ENCODE peak calls at places on chromosomes 7 and 10, in six cellular contexts. B is endothelial cell of umbilical vein, J is left ventricle myocardium inferior, K is GM06990, R is PC-3, Z is astrocyte. U is an unnamed sample.
A peak's percentile ranks its signal among the peaks of the same experiment; 100 is the strongest.

GRCh38 chr10:89332092-89332633 is 4.4 kb downstream of the IFIT3 start:
- DNase-seq in J (no peak), K (peak; percentile 64), Z (peak; percentile 53), B (peak; percentile 60), R (no peak), U (peak; percentile 43)

GRCh38 chr10:29569778-29570177 is 65.0 kb downstream of the SVIL start:
- DNase-seq in Z (no peak), J (no peak), K (no peak), B (no peak), R (no peak), U (no peak)

GRCh38 chr7:94323872-94324271 is 70.8 kb upstream of the COL1A2 start:
- DNase-seq in J (no peak), Z (no peak), K (no peak), B (no peak), R (no peak), U (no peak)

GRCh38 chr10:63057509-63057908 is 75.6 kb upstream of the NRBF2 start:
- DNase-seq in J (no peak), Z (no peak), B (no peak), K (no peak), R (no peak), U (no peak)

GRCh38 chr10:118166951-118167350 is 120.2 kb upstream of the RAB11FIP2 start:
- DNase-seq in B (no peak), K (no peak), Z (no peak), R (no peak), J (no peak), U (no peak)

GRCh38 chr7:144403649-144404061 is at the start of gene NOBOX:
- DNase-seq in R (no peak), B (no peak), Z (no peak), K (no peak), J (no peak), U (no peak)

GRCh38 chr10:24096281-24096680 is 112.7 kb upstream of the KIAA1217 start:
- DNase-seq in K (no peak), B (no peak), J (no peak), Z (no peak), R (no peak), U (no peak)

GRCh38 chr7:34652784-34653183 is 5.2 kb upstream of the NPSR1 start:
- DNase-seq in Z (peak; percentile 42), J (no peak), K (no peak), R (peak; percentile 34), B (no peak), U (no peak)

GRCh38 chr7:111082351-111082750 is 8.6 kb upstream of the LRRN3 start:
- DNase-seq in B (no peak), Z (peak; percentile 84), R (no peak), K (no peak), J (no peak), U (no peak)

GRCh38 chr10:44039599-44039998 is 345.3 kb downstream of the CXCL12 start:
- DNase-seq in J (no peak), Z (peak; percentile 84), B (no peak), K (no peak), R (no peak), U (no peak)

GRCh38 chr10:14659626-14660196 is 115.0 kb downstream of the FAM107B start:
- DNase-seq in R (no peak), J (no peak), K (peak; percentile 80), B (no peak), Z (no peak), U (no peak)

GRCh38 chr7:89887489-89887888 is 266.8 kb upstream of the STEAP1 start:
- DNase-seq in K (no peak), R (no peak), Z (no peak), J (no peak), B (no peak), U (no peak)

GRCh38 chr7:78516450-78516849 is 717.9 kb downstream of the PHTF2 start:
- DNase-seq in J (no peak), B (no peak), R (peak; percentile 14), K (no peak), Z (no peak), U (peak; percentile 12)

GRCh38 chr7:73992104-73992562 is 35.8 kb upstream of the ELN start:
- DNase-seq in J (no peak), K (no peak), R (no peak), Z (peak; percentile 86), B (no peak), U (no peak)

GRCh38 chr7:131606346-131607290 is 50.2 kb upstream of the PODXL start:
- DNase-seq in K (no peak), Z (no peak), B (no peak), R (peak; percentile 43), J (no peak), U (peak; percentile 57)

GRCh38 chr10:133359554-133359971 is 1.7 kb upstream of the FUOM start:
- DNase-seq in Z (no peak), R (peak; percentile 8), J (no peak), B (no peak), K (no peak), U (peak; percentile 15)

GRCh38 chr7:128247108-128247507 is 6.0 kb downstream of the LEP start:
- DNase-seq in Z (no peak), R (no peak), B (no peak), K (no peak), J (no peak), U (no peak)

GRCh38 chr10:128316925-128317324 is 190.7 kb upstream of the MKI67 start:
- DNase-seq in R (no peak), Z (no peak), B (no peak), J (no peak), K (no peak), U (no peak)

GRCh38 chr7:7641129-7641663 is 644 bp downstream of the UMAD1 start:
- DNase-seq in Z (no peak), J (no peak), R (peak; percentile 8), K (no peak), B (no peak), U (no peak)

GRCh38 chr10:1153805-1154351 is 97.7 kb downstream of the WDR37 start:
- DNase-seq in Z (no peak), J (no peak), B (no peak), R (no peak), K (no peak), U (no peak)

GRCh38 chr10:117439243-117439912 is 64.1 kb upstream of the PDZD8 start:
- DNase-seq in Z (peak; percentile 88), K (no peak), R (peak; percentile 64), J (peak; percentile 53), B (no peak), U (peak; percentile 98)

GRCh38 chr7:105296491-105296890 is 92.2 kb downstream of the SRPK2 start:
- DNase-seq in Z (no peak), K (no peak), R (no peak), B (peak; percentile 52), J (no peak), U (no peak)

DNA sequence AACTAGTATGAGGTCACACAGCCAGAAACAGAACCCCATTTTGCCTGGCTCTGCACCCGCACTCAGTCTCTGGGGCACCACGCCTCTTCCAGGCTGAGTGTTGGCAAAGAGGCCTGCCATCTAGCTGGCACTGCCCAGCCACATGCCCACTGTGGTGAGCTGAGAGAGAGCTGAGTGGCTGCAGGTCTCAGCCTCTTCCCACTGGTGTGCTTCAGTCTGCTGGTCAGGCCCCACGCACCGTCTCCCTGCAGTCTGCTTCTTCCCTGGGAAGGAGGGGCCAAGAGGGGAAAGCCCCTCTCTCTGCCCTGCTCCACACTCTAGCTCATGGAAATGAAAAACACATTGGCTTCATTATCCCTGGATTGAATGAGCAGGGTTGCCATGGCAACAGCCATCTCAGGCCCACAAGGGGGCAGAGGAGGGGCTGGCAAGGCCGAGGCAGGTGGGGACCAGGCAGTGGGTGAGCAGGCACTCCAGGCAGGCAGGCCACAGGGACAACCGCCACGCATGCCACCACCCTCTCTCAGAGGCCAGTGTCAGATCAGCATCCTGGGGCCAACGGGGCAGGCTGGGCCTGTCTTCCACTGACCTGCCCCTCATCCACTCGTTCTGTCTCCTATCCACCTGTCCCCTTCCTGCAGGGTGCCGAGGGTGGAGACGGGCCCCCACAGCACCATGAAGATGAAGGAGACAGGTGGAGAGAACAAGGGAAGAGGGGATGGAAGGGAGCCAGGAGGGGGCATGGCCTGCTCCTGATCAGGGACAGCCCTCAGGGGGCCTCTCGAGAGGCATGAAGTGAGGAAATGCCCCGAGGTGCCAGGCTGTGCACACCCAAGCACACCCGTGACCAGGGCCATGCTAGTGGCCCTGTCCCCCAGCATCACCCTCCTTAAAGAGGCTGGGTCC is 110.9 kb downstream of the ZMIZ1 start:
- DNase-seq in Z (peak; percentile 35), B (peak; percentile 43), K (no peak), R (no peak), J (no peak), U (no peak)
- TF ChIP-seq CTCF in Z (no peak), B (no peak), K (no peak), R (peak; percentile 38), J (no peak), U (no peak)

GRCh38 chr7:70142247-70142932 is 544.1 kb downstream of the AUTS2 start:
- DNase-seq in B (no peak), Z (no peak), R (no peak), J (no peak), K (no peak), U (no peak)

GRCh38 chr7:70148997-70149396 is 550.7 kb downstream of the AUTS2 start:
- DNase-seq in K (no peak), Z (no peak), B (no peak), J (no peak), R (no peak), U (no peak)

GRCh38 chr7:70143089-70144044 is 545.1 kb downstream of the AUTS2 start:
- DNase-seq in B (no peak), Z (peak; percentile 77), J (no peak), R (no peak), K (no peak), U (no peak)
- H3K27me3 ChIP-seq in B (no peaks in the 10 kb centered on the region), Z (no peaks in the 10 kb centered on the region), J (no peaks in the 10 kb centered on the region), R (no peaks in the 10 kb centered on the region), K (no peaks in the 10 kb centered on the region), U (no peaks in the 10 kb centered on the region)

DNA sequence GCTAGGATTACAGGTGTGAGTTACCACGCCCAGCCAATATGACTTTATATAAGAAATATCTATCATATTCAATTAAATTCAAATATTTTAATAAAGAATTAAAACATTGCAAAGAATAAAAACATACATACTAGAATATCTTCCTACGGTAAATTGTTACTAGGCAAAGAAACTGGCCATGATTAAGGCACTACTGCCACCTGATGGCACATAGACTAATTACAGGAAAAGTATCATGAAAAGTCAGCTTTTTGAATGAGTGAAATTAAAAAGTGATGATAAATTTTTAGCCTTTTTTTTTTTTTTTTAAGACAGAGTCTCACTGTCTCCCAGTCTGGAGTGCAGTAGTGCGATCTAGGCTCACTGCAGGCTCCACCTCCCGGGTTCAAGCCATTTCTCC is 30.9 kb downstream of the MRPS33 start:
- DNase-seq in Z (no peak), R (peak; percentile 64), K (no peak), J (no peak), B (no peak), U (no peak)
- TF ChIP-seq CTCF in Z (no peak), R (peak; percentile 65), K (peak; percentile 30), J (no peak), B (peak; percentile 3), U (no peak)

GRCh38 chr10:101087376-101087775 is 25.6 kb downstream of the KAZALD1 start:
- DNase-seq in K (no peak), R (no peak), Z (no peak), J (no peak), B (no peak), U (no peak)

GRCh38 chr10:101089520-101090299 is 27.9 kb downstream of the KAZALD1 start:
- DNase-seq in B (no peak), R (peak; percentile 36), Z (no peak), J (no peak), K (no peak), U (no peak)

GRCh38 chr10:101090597-101090996 is 28.8 kb downstream of the KAZALD1 start:
- DNase-seq in K (no peak), B (no peak), J (no peak), R (no peak), Z (no peak), U (no peak)

GRCh38 chr10:101085846-101086245 is 24.1 kb downstream of the KAZALD1 start:
- DNase-seq in J (no peak), Z (no peak), R (peak; percentile 40), K (no peak), B (no peak), U (peak; percentile 87)

GRCh38 chr10:101087965-101088364 is 26.2 kb downstream of the KAZALD1 start:
- DNase-seq in B (no peak), J (no peak), Z (no peak), R (no peak), K (no peak), U (no peak)
- H3K27me3 ChIP-seq in B (peaks cover 34% of the 10 kb centered on the region), J (peaks cover 100% of the 10 kb centered on the region), Z (peaks cover 56% of the 10 kb centered on the region), R (no peaks in the 10 kb centered on the region), K (peaks cover 5% of the 10 kb centered on the region), U (peaks cover 10% of the 10 kb centered on the region)